ENCODE peak calls at places on chromosomes 7 and 10, in four cellular contexts. Y is astrocyte, M is IMR-90, T is PC-3. Q is an unnamed sample.
A peak's percentile ranks its signal among the peaks of the same experiment; 100 is the strongest.

GRCh38 chr10:114684822-114685209 is 26.7 kb upstream of the ABLIM1 start:
- DNase-seq in Y (peak; percentile 85), M (peak; percentile 85), T (peak; percentile 70), Q (peak; percentile 39)

GRCh38 chr7:157028528-157028903 is 18.1 kb upstream of the MNX1 start:
- DNase-seq in T (no peak), M (no peak), Y (no peak), Q (no peak)

GRCh38 chr7:155590215-155591023 is 44.1 kb upstream of the CNPY1 start:
- DNase-seq in T (no peak), M (peak; percentile 16), Y (peak; percentile 40), Q (no peak)

GRCh38 chr10:123424537-123424936 is 241.6 kb upstream of the GPR26 start:
- DNase-seq in T (no peak), Y (no peak), M (no peak), Q (no peak)

GRCh38 chr7:26061340-26062239 is 90.4 kb upstream of the NFE2L3 start:
- DNase-seq in Y (no peak), T (peak; percentile 80), M (peak; percentile 7), Q (no peak)

GRCh38 chr7:142355328-142355727 is 97.5 kb upstream of the PRSS58 start:
- DNase-seq in Y (peak; percentile 73), M (peak; percentile 73), T (peak; percentile 75), Q (peak; percentile 4)

GRCh38 chr7:111860248-111860647 is 298.0 kb upstream of the IMMP2L start:
- DNase-seq in T (no peak), Y (no peak), M (no peak), Q (no peak)

GRCh38 chr7:151310578-151310977 is 31.0 kb upstream of the NUB1 start:
- DNase-seq in Y (no peak), M (peak; percentile 13), T (peak; percentile 52), Q (no peak)

GRCh38 chr10:132114953-132115520 is 49.3 kb downstream of the JAKMIP3 start:
- DNase-seq in M (no peak), T (no peak), Y (no peak), Q (no peak)

GRCh38 chr10:30747633-30748032 is 118.1 kb upstream of the LYZL2 start:
- DNase-seq in M (peak; percentile 78), T (peak; percentile 56), Y (peak; percentile 71), Q (peak; percentile 15)

GRCh38 chr10:100623541-100623940 is 87.8 kb downstream of the HIF1AN start:
- DNase-seq in T (no peak), M (no peak), Y (no peak), Q (no peak)

GRCh38 chr10:123642293-123642692 is 23.9 kb upstream of the GPR26 start:
- DNase-seq in Y (no peak), T (peak; percentile 5), M (no peak), Q (no peak)

GRCh38 chr7:96484845-96485244 is 162.9 kb upstream of the SLC25A13 start:
- DNase-seq in T (peak; percentile 5), M (no peak), Y (no peak), Q (no peak)

DNA sequence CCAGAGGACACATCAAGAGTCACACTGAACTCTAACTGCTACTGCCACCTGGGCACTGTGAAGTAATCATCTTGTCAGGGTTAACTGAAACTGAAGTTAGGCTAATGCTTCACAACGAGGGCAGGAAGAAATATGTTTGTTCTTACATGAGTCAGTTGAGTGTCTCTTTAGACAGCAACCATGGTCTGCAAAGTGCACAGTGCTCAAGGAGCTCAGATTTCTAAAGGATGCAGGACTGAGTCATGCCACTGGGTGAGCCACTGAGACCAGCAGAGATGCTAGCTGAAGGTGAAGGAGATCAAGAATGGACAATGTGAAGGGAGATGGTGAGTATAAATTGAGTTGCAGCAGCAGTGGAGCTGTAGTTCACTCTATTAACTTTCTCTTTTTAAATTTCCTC is 76.0 kb upstream of the CTTNBP2 start:
- DNase-seq in Y (peak; percentile 13), M (peak; percentile 20), T (peak; percentile 93), Q (no peak)
- TF ChIP-seq CTCF in Y (no peak), M (no peak), T (peak; percentile 54), Q (peak; percentile 26)

GRCh38 chr7:102319671-102320070 is 33.0 kb downstream of the SH2B2 start:
- DNase-seq in Y (no peak), T (no peak), M (no peak), Q (no peak)

GRCh38 chr7:102322202-102322715 is 34.0 kb downstream of the SPDYE6 start:
- DNase-seq in Y (no peak), M (no peak), T (no peak), Q (no peak)

GRCh38 chr7:102320601-102321350 is 34.1 kb downstream of the SH2B2 start:
- DNase-seq in Y (no peak), T (no peak), M (no peak), Q (no peak)

GRCh38 chr7:102320181-102320580 is 33.5 kb downstream of the SH2B2 start:
- DNase-seq in M (no peak), T (no peak), Y (no peak), Q (no peak)

GRCh38 chr7:102321351-102322201 is 34.7 kb downstream of the SPDYE6 start:
- DNase-seq in M (no peak), T (no peak), Y (no peak), Q (no peak)
- H3K4me3 ChIP-seq in M (no peak overlapping the region), T (no peak overlapping the region), Y (no peak overlapping the region), Q (no peak overlapping the region)

DNA sequence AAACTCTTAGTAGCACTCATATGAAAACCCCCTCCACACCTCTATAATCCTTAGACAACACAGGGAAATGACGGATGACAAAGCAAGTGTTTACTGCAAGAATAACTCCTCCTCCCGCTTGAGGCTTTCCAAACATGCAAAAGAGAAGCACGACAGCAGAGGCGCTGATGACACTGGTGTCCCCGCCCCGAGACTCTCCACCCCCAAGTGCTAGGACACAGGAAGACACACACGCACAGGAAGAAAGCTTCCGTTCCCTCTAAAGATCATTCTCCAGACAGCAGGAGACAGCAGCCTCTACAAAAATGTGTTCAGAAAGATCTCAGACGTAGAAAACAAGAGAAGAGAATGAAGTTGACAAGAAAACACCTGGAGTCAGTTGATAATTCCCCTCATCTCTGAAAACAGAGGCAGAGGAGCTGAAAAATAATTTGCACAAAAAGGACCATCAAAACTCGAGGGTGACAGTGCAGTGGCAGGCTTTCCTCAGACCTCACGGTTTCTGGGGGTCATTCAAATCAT is 90.2 kb downstream of the DLG5 start:
- DNase-seq in T (peak; percentile 87), Y (no peak), M (peak; percentile 22), Q (no peak)
- TF ChIP-seq CTCF in T (peak; percentile 13), Y (no peak), M (no peak), Q (no peak)

DNA sequence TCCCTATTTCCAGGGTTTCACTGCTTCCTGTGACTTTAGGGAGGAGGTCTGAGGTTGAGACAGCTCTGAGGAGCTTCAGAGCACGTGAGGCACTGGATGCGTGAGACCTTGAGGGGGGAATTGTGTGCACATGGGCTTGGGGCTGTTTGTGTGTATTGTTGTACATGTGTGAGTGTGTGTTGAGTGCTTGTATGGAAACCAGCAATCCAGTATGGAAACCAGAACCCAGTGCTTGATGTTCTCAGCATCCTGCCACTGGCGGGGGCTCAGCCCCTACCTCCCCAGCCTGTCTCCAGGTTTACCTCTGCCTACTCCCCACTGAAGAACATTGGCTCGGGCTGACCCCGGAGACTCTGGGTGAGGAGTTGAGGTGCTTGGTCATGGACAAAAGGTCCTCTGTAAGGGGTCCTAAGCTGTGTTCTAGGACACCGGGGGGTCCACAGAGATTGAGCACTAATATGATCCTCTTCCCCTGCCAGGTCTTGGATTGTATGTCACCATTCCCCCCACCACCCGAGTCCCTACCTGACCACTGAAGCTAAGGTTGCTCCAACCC is 20.8 kb downstream of the SFTPD start:
- DNase-seq in Y (no peak), T (no peak), M (no peak), Q (no peak)
- H3K4me3 ChIP-seq in Y (no peak overlapping the region), T (no peak overlapping the region), M (no peak overlapping the region), Q (no peak overlapping the region)

DNA sequence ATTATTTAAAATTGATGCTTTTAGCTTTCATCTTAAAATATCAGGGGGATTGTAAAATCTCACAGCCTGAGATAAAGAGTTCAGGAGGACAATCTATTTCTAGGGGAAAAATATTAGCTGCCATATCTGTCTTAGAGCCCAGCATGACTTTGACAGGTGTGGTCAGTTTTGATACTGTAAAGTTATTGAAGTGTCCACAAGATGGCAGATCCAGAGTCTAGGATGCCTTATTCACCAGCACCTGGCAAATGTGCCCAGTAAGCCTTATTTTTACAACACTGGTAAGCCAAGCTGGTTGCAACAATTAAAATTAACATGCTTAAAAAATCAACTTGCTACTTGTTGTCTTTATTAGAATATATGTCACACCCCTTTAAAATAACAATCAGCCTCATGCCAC is 579.3 kb downstream of the SH2D4B start:
- DNase-seq in Y (no peak), M (no peak), T (no peak), Q (no peak)
- TF ChIP-seq CTCF in Y (no peak), M (no peak), T (no peak), Q (no peak)

DNA sequence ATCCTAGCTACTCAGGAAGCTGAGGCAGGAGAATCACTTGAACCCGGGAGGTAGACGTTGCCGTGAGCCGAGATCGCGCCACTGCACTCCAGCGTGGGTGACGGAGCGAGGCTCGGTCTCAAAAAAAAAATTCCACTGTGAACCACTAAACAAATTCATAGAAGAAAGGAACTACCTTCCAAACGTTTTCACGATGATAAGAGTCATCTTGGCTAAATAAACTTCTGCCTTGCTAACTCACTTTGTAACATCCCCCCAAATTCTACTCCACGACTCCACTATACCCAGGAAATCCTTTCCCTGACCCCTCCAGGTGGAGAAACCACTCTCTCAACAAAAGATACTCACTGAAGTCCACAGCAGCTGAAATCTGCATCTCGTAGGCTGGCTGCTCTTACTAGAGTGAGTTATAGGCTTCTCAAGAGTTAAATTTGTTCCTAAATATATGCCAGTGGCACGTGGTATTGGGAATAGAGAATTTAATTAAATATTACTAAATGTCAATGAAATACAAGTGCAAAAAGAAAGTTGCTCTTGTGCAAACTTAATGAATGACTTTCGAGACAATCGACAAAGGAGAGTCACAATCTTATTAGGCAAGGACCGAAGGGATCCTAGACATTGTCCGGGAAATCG is 1.6 kb upstream of the GTF2I start:
- DNase-seq in Y (no peak), M (no peak), T (no peak), Q (no peak)
- H3K4me3 ChIP-seq in Y (peak overlapping the region; percentile 59), M (peak overlapping the region; percentile 42), T (peak overlapping the region; percentile 95), Q (peak overlapping the region; percentile 72)